ENCODE peak calls at places on chromosomes 5 and 9, in ten cellular contexts. E, N, H, D, R, Y, U, W, X and V are unnamed samples.

GRCh38 chr9:3733039-3733408 is 207.2 kb upstream of the RFX3 start:
- DNase-seq in E (no peak), N (no peak), H (no peak), D (no peak), R (no peak), Y (no peak), U (no peak), W (no peak), X (no peak), V (no peak)

GRCh38 chr5:115549154-115549553 is 4.6 kb upstream of the FEM1C start:
- DNase-seq in E (no peak), N (no peak), H (no peak), D (peak), R (peak), Y (no peak), U (no peak), W (no peak), X (no peak), V (no peak)

GRCh38 chr5:99063737-99064136 is 134.9 kb upstream of the CHD1 start:
- DNase-seq in E (no peak), N (no peak), H (no peak), D (no peak), R (no peak), Y (no peak), U (no peak), W (no peak), X (no peak), V (no peak)

GRCh38 chr9:126373241-126373640 is 46.6 kb downstream of the MVB12B start:
- DNase-seq in E (no peak), N (no peak), H (no peak), D (peak), R (no peak), Y (no peak), U (no peak), W (no peak), X (no peak), V (no peak)

GRCh38 chr5:138336952-138337684 is 948 bp upstream of the FAM53C start:
- DNase-seq in E (peak), N (peak), H (peak), D (peak), R (no peak), Y (peak), U (peak), W (peak), X (no peak), V (no peak)

GRCh38 chr9:72554221-72554641 is 32.8 kb downstream of the TMC1 start:
- DNase-seq in E (no peak), N (no peak), H (peak), D (no peak), R (no peak), Y (no peak), U (no peak), W (no peak), X (no peak), V (no peak)

GRCh38 chr5:135599421-135600140 is 20.8 kb upstream of the CXCL14 start:
- DNase-seq in E (no peak), N (no peak), H (no peak), D (no peak), R (no peak), Y (no peak), U (no peak), W (no peak), X (no peak), V (no peak)

GRCh38 chr5:148091991-148092964 is 28.5 kb downstream of the SPINK5 start:
- DNase-seq in E (no peak), N (no peak), H (no peak), D (no peak), R (no peak), Y (no peak), U (no peak), W (no peak), X (no peak), V (no peak)

GRCh38 chr9:104895572-104895971 is 32.4 kb downstream of the ABCA1 start:
- DNase-seq in E (no peak), N (no peak), H (peak), D (no peak), R (no peak), Y (no peak), U (no peak), W (no peak), X (no peak), V (no peak)

GRCh38 chr9:85729882-85730281 is 11.9 kb downstream of the AGTPBP1 start:
- DNase-seq in E (no peak), N (no peak), H (no peak), D (no peak), R (no peak), Y (no peak), U (no peak), W (no peak), X (no peak), V (no peak)

GRCh38 chr5:115450741-115451140 is 93.8 kb downstream of the FEM1C start:
- DNase-seq in E (no peak), N (no peak), H (peak), D (no peak), R (no peak), Y (no peak), U (no peak), W (no peak), X (no peak), V (no peak)

GRCh38 chr9:122053951-122054350 is 39.2 kb downstream of the TTLL11 start:
- DNase-seq in E (no peak), N (no peak), H (no peak), D (no peak), R (no peak), Y (no peak), U (no peak), W (no peak), X (no peak), V (no peak)

GRCh38 chr5:67090040-67090439 is 106.6 kb downstream of the CD180 start:
- DNase-seq in E (no peak), N (no peak), H (no peak), D (no peak), R (no peak), Y (no peak), U (no peak), W (no peak), X (no peak), V (no peak)

GRCh38 chr9:92947268-92948031 is at the start of gene FGD3:
- DNase-seq in E (peak), N (no peak), H (no peak), D (peak), R (peak), Y (peak), U (no peak), W (peak), X (no peak), V (peak)

GRCh38 chr5:66475731-66476130 is 120.5 kb upstream of the MAST4 start:
- DNase-seq in E (no peak), N (no peak), H (no peak), D (no peak), R (no peak), Y (no peak), U (no peak), W (no peak), X (no peak), V (no peak)

GRCh38 chr9:135290566-135290965 is 189.0 kb upstream of the PPP1R26 start:
- DNase-seq in E (no peak), N (no peak), H (no peak), D (no peak), R (no peak), Y (no peak), U (no peak), W (no peak), X (no peak), V (no peak)

GRCh38 chr5:96934291-96934694 is 1.6 kb upstream of the LNPEP start:
- DNase-seq in E (no peak), N (peak), H (no peak), D (no peak), R (no peak), Y (no peak), U (no peak), W (no peak), X (no peak), V (no peak)

GRCh38 chr9:129624168-129624759 is 1.7 kb upstream of the NTMT1 start:
- DNase-seq in E (peak), N (peak), H (peak), D (peak), R (peak), Y (peak), U (peak), W (peak), X (peak), V (peak)

GRCh38 chr9:131559416-131560000 is 14.2 kb downstream of the PRRT1B start:
- DNase-seq in E (no peak), N (no peak), H (no peak), D (no peak), R (no peak), Y (no peak), U (no peak), W (no peak), X (no peak), V (no peak)